ENCODE peak calls at places on chromosomes 7 and 10, in four cellular contexts. J is colonic mucosa, D is small intestine, L is PC-3. G is an unnamed sample. For H3K4me1, the result is how much of the 10 kb centered on the place peaks cover.

GRCh38 chr10:66782144-66782543 is 143.7 kb upstream of the LRRTM3 start:
- DNase-seq in D (no peak), L (no peak), J (no peak), G (no peak)

GRCh38 chr7:55420535-55420934 is 55.4 kb downstream of the LANCL2 start:
- DNase-seq in D (no peak), J (no peak), L (peak), G (no peak)

GRCh38 chr7:30162622-30163124 is 27.9 kb downstream of the MTURN start:
- DNase-seq in L (peak), J (no peak), D (no peak), G (peak)

GRCh38 chr7:80463272-80463920 is 48.5 kb downstream of the GNAT3 start:
- DNase-seq in D (peak), J (no peak), L (peak), G (no peak)

GRCh38 chr7:155198901-155199845 is 98.5 kb upstream of the INSIG1 start:
- DNase-seq in L (no peak), J (no peak), D (no peak), G (no peak)

GRCh38 chr10:7302393-7303054 is 108.3 kb downstream of the SFMBT2 start:
- DNase-seq in L (peak), J (no peak), D (no peak), G (no peak)

GRCh38 chr10:89351402-89352038 is 23.7 kb downstream of the IFIT3 start:
- DNase-seq in J (no peak), D (peak), L (peak), G (no peak)

GRCh38 chr10:35690534-35690933 is 48.4 kb upstream of the FZD8 start:
- DNase-seq in L (peak), J (peak), D (no peak), G (no peak)

GRCh38 chr7:127598318-127598717 is 4.8 kb downstream of the FSCN3 start:
- DNase-seq in D (no peak), L (peak), J (no peak), G (no peak)

GRCh38 chr10:4586756-4587155 is 239.3 kb upstream of the AKR1E2 start:
- DNase-seq in J (no peak), L (no peak), D (no peak), G (no peak)

GRCh38 chr7:82359426-82359825 is 84.2 kb downstream of the CACNA2D1 start:
- DNase-seq in L (no peak), D (no peak), J (no peak), G (no peak)

GRCh38 chr10:125689955-125690569 is 7.1 kb upstream of the TEX36 start:
- DNase-seq in J (no peak), D (no peak), L (no peak), G (no peak)

GRCh38 chr10:125694874-125695273 is 11.9 kb upstream of the TEX36 start:
- DNase-seq in J (no peak), L (peak), D (no peak), G (no peak)

GRCh38 chr10:125692246-125692931 is 9.4 kb upstream of the TEX36 start:
- DNase-seq in L (no peak), J (no peak), D (no peak), G (no peak)

GRCh38 chr10:125691160-125691981 is 8.4 kb upstream of the TEX36 start:
- DNase-seq in L (peak), J (no peak), D (no peak), G (no peak)

DNA sequence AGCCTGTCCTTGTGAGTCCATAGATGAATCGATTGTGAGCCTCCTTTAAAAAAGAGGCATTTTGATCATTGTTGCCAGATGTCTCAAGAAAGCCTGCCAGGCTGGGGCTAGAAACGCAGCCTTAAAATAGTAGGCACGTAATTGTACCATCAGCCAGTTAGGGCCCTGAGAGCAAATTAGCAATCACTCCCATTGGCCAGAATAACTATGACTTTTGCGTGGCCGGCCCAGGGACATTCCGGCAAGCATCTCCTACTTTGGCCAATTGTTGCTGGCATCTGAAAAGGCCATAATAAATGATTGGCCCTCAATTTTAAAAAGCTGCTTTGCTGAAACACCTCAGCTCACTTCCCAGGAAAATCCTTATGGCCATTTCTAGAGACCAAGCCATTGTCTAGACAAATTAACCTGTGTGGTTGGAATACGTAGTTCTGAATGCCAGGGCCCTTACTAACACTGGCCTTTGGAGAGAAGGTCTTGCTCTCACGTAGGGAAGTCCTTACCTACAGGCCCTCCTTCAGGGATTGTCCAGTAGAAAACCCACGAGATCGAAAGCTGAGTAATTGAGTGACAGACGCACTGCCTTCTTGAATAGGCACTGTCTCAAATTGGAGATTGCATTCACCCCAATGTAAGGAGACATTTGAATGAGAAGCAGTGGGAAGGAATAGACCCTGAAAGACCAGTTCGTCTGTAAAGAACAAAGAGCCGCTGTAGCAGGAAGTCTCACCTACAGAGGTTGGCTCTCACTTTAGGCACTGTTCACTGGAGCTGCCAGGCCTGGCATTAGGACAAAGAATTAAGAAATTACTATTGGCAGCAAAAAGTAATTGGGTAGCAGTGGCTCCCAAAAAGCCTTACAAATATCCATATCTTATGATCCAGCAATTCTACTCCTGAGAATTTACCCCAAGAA is 10.2 kb upstream of the TEX36 start:
- DNase-seq in D (no peak), L (no peak), J (no peak), G (no peak)
- H3K4me3 ChIP-seq in D (no peak), L (no peak), J (no peak), G (no peak)

GRCh38 chr7:23458044-23458443 is 12.2 kb downstream of the IGF2BP3 start:
- DNase-seq in J (no peak), L (no peak), D (no peak), G (no peak)

GRCh38 chr7:23456093-23456492 is 14.2 kb downstream of the IGF2BP3 start:
- DNase-seq in J (no peak), L (no peak), D (no peak), G (no peak)

GRCh38 chr7:23449941-23450340 is 20.4 kb downstream of the IGF2BP3 start:
- DNase-seq in D (no peak), L (no peak), J (no peak), G (no peak)

GRCh38 chr7:23450518-23450917 is 19.8 kb downstream of the IGF2BP3 start:
- DNase-seq in L (no peak), J (no peak), D (no peak), G (no peak)

GRCh38 chr7:23454880-23455526 is 15.3 kb downstream of the IGF2BP3 start:
- DNase-seq in L (no peak), D (no peak), J (no peak), G (no peak)
- H3K27ac ChIP-seq in L (no peak), D (no peak), J (no peak), G (no peak)

GRCh38 chr7:1061180-1061579 is 16.8 kb downstream of the GPR146 start:
- DNase-seq in D (no peak), J (no peak), L (no peak), G (no peak)

GRCh38 chr7:1065263-1066260 is 21.2 kb downstream of the GPR146 start:
- DNase-seq in J (peak), D (peak), L (peak), G (peak)

GRCh38 chr7:1063361-1063760 is 19.0 kb downstream of the GPR146 start:
- DNase-seq in D (no peak), L (no peak), J (no peak), G (no peak)

GRCh38 chr7:1062296-1063294 is 18.2 kb downstream of the GPR146 start:
- DNase-seq in J (no peak), L (no peak), D (no peak), G (no peak)

DNA sequence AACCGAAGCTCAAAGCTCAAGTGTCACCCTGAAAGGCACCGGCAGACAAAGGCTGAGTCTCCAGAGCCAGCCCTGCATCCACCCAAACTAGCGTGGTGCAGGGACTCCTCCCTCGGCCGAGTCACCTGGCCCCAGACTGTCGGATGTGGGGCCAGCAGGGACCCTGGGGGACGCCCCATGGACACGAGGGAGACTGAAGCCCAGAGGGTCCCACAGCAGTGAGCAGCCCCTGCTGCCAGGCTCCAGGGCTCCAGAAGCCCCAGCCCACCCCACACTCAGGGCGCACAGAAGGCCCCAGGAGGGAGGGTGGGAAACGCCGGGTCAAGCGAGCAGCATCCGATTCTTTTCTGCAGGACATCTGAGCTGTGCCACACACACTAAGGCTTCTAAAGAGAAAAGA is 20.2 kb downstream of the GPR146 start:
- DNase-seq in D (no peak), J (no peak), L (no peak), G (no peak)
- H3K4me1 ChIP-seq in D (under half), J (under half), L (under half), G (under half)

GRCh38 chr10:128026620-128027281 is 99.5 kb downstream of the MKI67 start:
- DNase-seq in L (no peak), D (no peak), J (no peak), G (no peak)
- H3K4me3 ChIP-seq in L (no peak), D (no peak), J (no peak), G (no peak)

GRCh38 chr10:102431452-102432124 is 786 bp downstream of the CUEDC2 start:
- DNase-seq in L (peak), D (no peak), J (no peak), G (no peak)

GRCh38 chr10:102433619-102434046 is 1.3 kb upstream of the CUEDC2 start:
- DNase-seq in J (no peak), L (no peak), D (no peak), G (no peak)

GRCh38 chr10:102435098-102435497 is 2.7 kb upstream of the CUEDC2 start:
- DNase-seq in D (no peak), L (no peak), J (no peak), G (no peak)

GRCh38 chr10:102434251-102434913 is 2.0 kb upstream of the CUEDC2 start:
- DNase-seq in D (no peak), L (no peak), J (no peak), G (no peak)

GRCh38 chr10:102432162-102432950 is at the start of gene CUEDC2:
- DNase-seq in J (peak), L (peak), D (peak), G (peak)
- H3K27ac ChIP-seq in J (peak), L (no peak), D (peak), G (peak)

DNA sequence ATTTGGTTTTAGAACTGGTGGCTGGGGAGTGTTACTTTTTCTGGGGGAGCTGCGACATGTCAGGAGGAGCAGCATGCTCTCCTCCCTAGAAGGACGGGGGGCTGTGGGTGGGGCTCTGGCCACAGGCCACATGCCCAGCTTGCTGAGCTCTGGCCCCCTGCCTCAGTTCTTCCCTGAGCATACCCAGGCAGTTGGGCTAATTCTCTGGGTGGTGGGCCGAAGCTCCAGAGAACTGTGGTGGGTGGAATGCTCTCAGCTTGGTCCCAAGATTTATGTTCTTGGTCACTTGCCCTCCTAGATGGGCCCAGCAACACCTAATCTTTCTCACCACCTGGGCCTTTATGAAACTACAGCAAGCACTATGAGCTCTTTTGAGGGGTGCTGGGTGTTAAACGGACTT is 5.1 kb upstream of the ZNF775 start:
- DNase-seq in L (no peak), D (no peak), J (no peak), G (no peak)
- H3K4me1 ChIP-seq in L (under half), D (under half), J (under half), G (under half)

GRCh38 chr7:117157871-117158209 is 165.0 kb downstream of the WNT2 start:
- DNase-seq in L (no peak), J (no peak), D (no peak), G (no peak)
- H3K4me3 ChIP-seq in L (no peak), J (no peak), D (no peak), G (no peak)

G was measured in CD8-positive, alpha-beta T cell.